ENCODE peak calls at places on chromosome 3, in six cellular contexts. X is OCI-LY7; A is anterior cingulate cortex; C is stimulated activated CD8-positive, alpha-beta memory T cell treated with anti-CD3 and anti-CD28 coated beads, Interleukin-4, amount 100 ng/mL, for 4 hours; Q is NCI-H2081; N is HFFc6. W is an unnamed sample.

GRCh38 chr3:44206301-44206700 is 35.4 kb upstream of the TOPAZ1 start:
- DNase-seq in Q (no peak), X (no peak), A (no peak), N (no peak), C (no peak), W (no peak)

GRCh38 chr3:28347374-28348285 is 891 bp upstream of the ZCWPW2 start:
- DNase-seq in A (no peak), Q (peak; percentile 9), X (no peak), N (peak; percentile 11), C (no peak), W (no peak)

GRCh38 chr3:49805367-49805782 is 2.3 kb downstream of the INKA1 start:
- DNase-seq in C (no peak), Q (no peak), N (no peak), X (peak; percentile 86), A (peak; percentile 46), W (peak; percentile 86)

GRCh38 chr3:102124301-102125158 is 275.2 kb downstream of the NFKBIZ start:
- DNase-seq in A (no peak), X (no peak), C (no peak), N (peak; percentile 45), Q (no peak), W (no peak)

GRCh38 chr3:144687862-144688261 is 716.2 kb downstream of the DIPK2A start:
- DNase-seq in Q (no peak), X (no peak), C (no peak), A (no peak), N (no peak), W (no peak)

GRCh38 chr3:197501879-197502620 is 53.7 kb downstream of the BDH1 start:
- DNase-seq in C (no peak), Q (peak; percentile 27), X (peak; percentile 31), A (peak; percentile 26), N (peak; percentile 25), W (peak; percentile 57)

GRCh38 chr3:179179979-179180758 is 32.0 kb downstream of the PIK3CA start:
- DNase-seq in N (peak; percentile 4), C (no peak), Q (peak; percentile 45), X (no peak), A (no peak), W (no peak)

GRCh38 chr3:140910860-140911259 is 30.8 kb upstream of the SLC25A36 start:
- DNase-seq in A (peak; percentile 3), N (no peak), C (no peak), X (peak; percentile 0), Q (peak; percentile 19), W (no peak)

GRCh38 chr3:107846282-107846852 is 244.5 kb downstream of the CD47 start:
- DNase-seq in C (no peak), N (peak; percentile 52), A (peak; percentile 42), X (peak; percentile 39), Q (peak; percentile 74), W (peak; percentile 19)

GRCh38 chr3:39408493-39409372 is 2.2 kb downstream of the RPSA start:
- DNase-seq in Q (no peak), A (no peak), X (peak; percentile 44), N (no peak), C (no peak), W (no peak)

GRCh38 chr3:30581982-30582381 is 24.4 kb upstream of the TGFBR2 start:
- DNase-seq in Q (no peak), X (no peak), A (no peak), N (no peak), C (no peak), W (no peak)

GRCh38 chr3:9779721-9780450 is 10.1 kb upstream of the CAMK1 start:
- DNase-seq in Q (no peak), N (no peak), A (no peak), C (no peak), X (peak; percentile 81), W (no peak)

GRCh38 chr3:59273976-59274375 is 224.2 kb upstream of the CFAP20DC start:
- DNase-seq in A (no peak), Q (no peak), C (no peak), N (no peak), X (no peak), W (no peak)

GRCh38 chr3:45947361-45947760 is 4.1 kb downstream of the CXCR6 start:
- DNase-seq in C (no peak), N (peak; percentile 32), X (no peak), A (no peak), Q (no peak), W (no peak)

GRCh38 chr3:116423365-116423764 is 21.9 kb downstream of the LSAMP start:
- DNase-seq in Q (peak; percentile 77), N (no peak), C (no peak), A (peak; percentile 52), X (no peak), W (no peak)

GRCh38 chr3:36166477-36166876 is 213.8 kb upstream of the STAC start:
- DNase-seq in Q (no peak), X (no peak), N (no peak), A (no peak), C (no peak), W (no peak)

GRCh38 chr3:197499427-197499826 is 56.3 kb downstream of the BDH1 start:
- DNase-seq in A (no peak), N (peak; percentile 70), Q (no peak), C (no peak), X (no peak), W (no peak)

GRCh38 chr3:8756671-8757070 is 12.7 kb downstream of the OXTR start:
- DNase-seq in A (no peak), Q (no peak), X (no peak), C (no peak), N (no peak), W (no peak)